ENCODE peak calls at places on chromosomes 13 and 19, in four cellular contexts. O, I, U and M are unnamed samples.

GRCh38 chr13:83992566-83993358 is 110.5 kb upstream of the SLITRK1 start:
- DNase-seq in O (no peak), I (no peak), U (no peak), M (no peak)

GRCh38 chr13:71871844-71872243 is 4.8 kb upstream of the DACH1 start:
- DNase-seq in O (no peak), I (no peak), U (no peak), M (no peak)

GRCh38 chr19:48102870-48103751 is 7.5 kb downstream of the PLA2G4C start:
- DNase-seq in O (peak; percentile 72), I (no peak), U (no peak), M (no peak)

GRCh38 chr13:63481334-63481733 is 2065.7 kb upstream of the PCDH20 start:
- DNase-seq in O (peak; percentile 96), I (no peak), U (no peak), M (no peak)

GRCh38 chr19:12773571-12773970 is 1.8 kb downstream of the HOOK2 start:
- DNase-seq in O (no peak), I (no peak), U (no peak), M (no peak)

GRCh38 chr13:21672811-21673591 is 2.1 kb downstream of the FGF9 start:
- DNase-seq in O (no peak), I (no peak), U (no peak), M (no peak)

GRCh38 chr13:56861472-56861871 is 279.2 kb upstream of the PRR20A start:
- DNase-seq in O (peak; percentile 0), I (no peak), U (no peak), M (no peak)

GRCh38 chr13:60158321-60158801 is 5.4 kb downstream of the DIAPH3 start:
- DNase-seq in O (peak; percentile 61), I (no peak), U (no peak), M (no peak)

GRCh38 chr13:112690242-112690943 is 555 bp downstream of the ATP11A start:
- DNase-seq in O (no peak), I (no peak), U (peak; percentile 80), M (no peak)

GRCh38 chr13:98390086-98390697 is 186.7 kb downstream of the STK24 start:
- DNase-seq in O (no peak), I (no peak), U (no peak), M (no peak)

GRCh38 chr19:41688098-41688497 is at the start of gene CEACAM7:
- DNase-seq in O (no peak), I (no peak), U (no peak), M (no peak)

GRCh38 chr13:95660981-95661581 is 15.9 kb upstream of the DNAJC3 start:
- DNase-seq in O (peak; percentile 61), I (no peak), U (no peak), M (no peak)

GRCh38 chr13:42494157-42494556 is 79.8 kb upstream of the TNFSF11 start:
- DNase-seq in O (no peak), I (no peak), U (no peak), M (no peak)

GRCh38 chr13:52085416-52085815 is 43.5 kb downstream of the NEK5 start:
- DNase-seq in O (no peak), I (peak; percentile 72), U (no peak), M (no peak)

GRCh38 chr13:21435710-21436151 is 23.4 kb downstream of the ZDHHC20 start:
- DNase-seq in O (no peak), I (peak; percentile 23), U (peak; percentile 67), M (peak; percentile 93)

GRCh38 chr19:54335164-54335563 is 3.8 kb downstream of the LILRA4 start:
- DNase-seq in O (no peak), I (no peak), U (peak; percentile 13), M (no peak)

GRCh38 chr13:81326913-81327312 is 986.0 kb upstream of the SPRY2 start:
- DNase-seq in O (no peak), I (no peak), U (no peak), M (no peak)

GRCh38 chr19:8209111-8209964 is at the start of gene CERS4:
- DNase-seq in O (peak; percentile 62), I (no peak), U (peak; percentile 90), M (no peak)

GRCh38 chr19:11539495-11540365 is 1.1 kb downstream of the CNN1 start:
- DNase-seq in O (no peak), I (no peak), U (no peak), M (no peak)

GRCh38 chr13:43487459-43487858 is 299.3 kb downstream of the ENOX1 start:
- DNase-seq in O (no peak), I (no peak), U (no peak), M (no peak)

GRCh38 chr19:35363711-35364425 is 5.6 kb downstream of the FFAR3 start:
- DNase-seq in O (no peak), I (no peak), U (no peak), M (no peak)

GRCh38 chr13:26951581-26952177 is 191.1 kb upstream of the GPR12 start:
- DNase-seq in O (no peak), I (no peak), U (no peak), M (no peak)

GRCh38 chr19:10194500-10195198 is at the start of gene DNMT1:
- DNase-seq in O (peak; percentile 98), I (peak; percentile 92), U (peak; percentile 98), M (peak; percentile 93)

GRCh38 chr13:21641629-21642028 is 29.2 kb upstream of the FGF9 start:
- DNase-seq in O (no peak), I (no peak), U (no peak), M (no peak)

GRCh38 chr19:4130635-4131438 is 6.9 kb upstream of the MAP2K2 start:
- DNase-seq in O (peak; percentile 56), I (peak; percentile 38), U (no peak), M (no peak)

GRCh38 chr13:32175943-32176342 is 139.2 kb downstream of the ZAR1L start:
- DNase-seq in O (no peak), I (no peak), U (no peak), M (no peak)

GRCh38 chr19:40006273-40006691 is 9.4 kb downstream of the ZNF546 start:
- DNase-seq in O (no peak), I (peak; percentile 59), U (no peak), M (no peak)

GRCh38 chr19:9940778-9941177 is 4.5 kb upstream of the OLFM2 start:
- DNase-seq in O (no peak), I (no peak), U (no peak), M (no peak)

GRCh38 chr13:67137044-67137735 is 92.9 kb downstream of the PCDH9 start:
- DNase-seq in O (no peak), I (no peak), U (no peak), M (no peak)

GRCh38 chr19:53467138-53467502 is 413 bp upstream of the ZNF813 start:
- DNase-seq in O (no peak), I (no peak), U (no peak), M (no peak)

GRCh38 chr13:98783856-98784478 is 31.5 kb upstream of the SLC15A1 start:
- DNase-seq in O (no peak), I (no peak), U (no peak), M (no peak)

DNA sequence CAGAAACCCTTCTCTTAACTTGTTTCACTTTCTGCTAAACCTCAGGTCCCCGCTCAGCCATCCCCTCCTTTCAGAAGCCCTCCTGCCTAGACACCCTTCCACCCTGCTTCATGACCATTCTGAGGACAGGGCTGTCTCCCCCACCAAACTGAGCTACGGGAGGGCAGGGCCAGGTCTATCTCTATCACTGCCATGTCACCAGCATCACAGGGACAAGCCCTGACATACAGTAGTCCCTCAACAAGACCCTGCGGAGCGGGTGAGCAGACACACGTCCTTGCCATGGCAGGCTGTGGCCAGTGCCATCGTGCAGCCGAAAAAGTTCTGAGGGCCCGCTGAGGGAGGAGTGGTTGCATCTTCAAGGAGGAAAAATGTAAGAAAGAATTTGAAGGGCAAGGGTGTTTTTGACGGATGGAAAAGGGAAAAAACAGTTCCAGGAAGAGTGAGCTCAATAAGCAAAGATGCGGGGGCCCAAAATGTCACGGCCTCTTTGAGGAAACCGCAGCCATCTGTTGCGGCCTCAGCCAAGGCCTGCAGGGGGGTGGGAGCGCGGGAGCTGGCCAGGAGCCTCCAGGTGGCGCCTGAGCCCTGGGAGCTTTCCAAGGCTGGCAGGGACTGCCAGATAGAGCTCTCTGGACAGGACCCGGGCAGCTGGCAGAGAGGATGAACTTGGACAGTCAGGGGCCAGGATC is 8.1 kb downstream of the PTGIR start:
- DNase-seq in O (no peak), I (no peak), U (peak; percentile 82), M (peak; percentile 65)
- TF ChIP-seq CTCF in O (peak; percentile 54), I (peak; percentile 50), U (peak; percentile 33), M (peak; percentile 57)

GRCh38 chr13:111518161-111518791 is 197.8 kb downstream of the TEX29 start:
- DNase-seq in O (no peak), I (no peak), U (no peak), M (no peak)
- TF ChIP-seq CTCF in O (peak; percentile 14), I (no peak), U (no peak), M (no peak)

DNA sequence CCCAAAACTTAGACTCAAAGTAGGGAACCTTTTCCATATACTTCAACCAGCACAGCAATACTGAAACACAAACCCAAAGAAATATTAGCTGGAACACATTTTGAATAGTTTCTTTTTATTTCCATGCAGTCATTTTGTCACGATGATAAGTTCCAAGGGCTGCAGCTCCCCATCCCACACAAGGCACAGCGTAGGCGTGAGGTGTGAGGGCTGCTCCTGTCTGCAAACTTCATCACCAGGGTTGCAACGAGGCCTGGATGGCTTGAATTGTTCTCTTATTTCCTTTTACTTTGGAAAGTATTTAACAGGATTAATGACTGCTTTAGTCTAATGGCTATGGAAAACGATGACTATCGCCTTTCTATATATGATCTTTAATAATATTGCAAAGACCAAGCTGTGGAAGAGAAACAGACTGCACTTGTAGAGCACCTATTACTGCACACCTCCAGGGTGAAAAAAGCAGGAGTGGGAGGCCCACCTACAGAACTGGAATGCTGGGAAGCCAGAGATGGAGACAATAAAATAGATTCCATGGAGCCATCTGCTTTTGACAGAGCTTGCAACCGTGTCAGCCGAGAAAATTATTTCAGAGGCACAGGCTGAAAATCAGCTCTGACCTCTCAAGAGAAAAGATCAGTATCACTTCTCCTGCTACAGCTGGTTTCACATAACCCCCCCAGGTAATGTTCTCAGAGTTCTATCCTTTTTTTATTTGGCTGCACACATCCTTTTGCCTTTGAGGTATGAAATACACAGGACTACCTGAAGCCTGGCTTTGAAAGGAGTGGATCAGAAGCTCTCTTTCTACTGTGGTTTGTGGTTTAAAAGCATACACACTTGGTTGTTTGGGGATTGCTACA is 274.5 kb upstream of the NBEA start:
- DNase-seq in O (no peak), I (no peak), U (no peak), M (no peak)
- TF ChIP-seq CTCF in O (no peak), I (no peak), U (no peak), M (no peak)

GRCh38 chr13:50017819-50018218 is 2.6 kb downstream of the KCNRG start:
- DNase-seq in O (no peak), I (no peak), U (no peak), M (no peak)
- TF ChIP-seq CTCF in O (no peak), I (no peak), U (no peak), M (no peak)

GRCh38 chr13:86464193-86464592 is 665.0 kb upstream of the SLITRK6 start:
- DNase-seq in O (peak; percentile 21), I (no peak), U (no peak), M (no peak)
- TF ChIP-seq CTCF in O (peak; percentile 51), I (no peak), U (no peak), M (no peak)

GRCh38 chr19:6738726-6739389 is 622 bp upstream of the TRIP10 start:
- DNase-seq in O (peak; percentile 53), I (no peak), U (peak; percentile 75), M (no peak)
- TF ChIP-seq CTCF in O (no peak), I (no peak), U (no peak), M (no peak)